ENCODE peak calls at places on chromosomes 3 and 15, in six cellular contexts. K, G, O, U, P and Z are unnamed samples.

GRCh38 chr3:119360736-119361462 is 66.7 kb downstream of the ARHGAP31 start:
- DNase-seq in U (no peak), K (no peak), P (no peak), O (no peak), G (no peak), Z (no peak)

GRCh38 chr3:149473314-149473990 is 1.0 kb upstream of the TM4SF4 start:
- DNase-seq in G (no peak), P (peak), K (no peak), U (peak), O (peak), Z (no peak)

GRCh38 chr3:122097141-122097540 is 42.0 kb downstream of the CD86 start:
- DNase-seq in P (no peak), G (no peak), O (no peak), K (no peak), U (no peak), Z (no peak)

GRCh38 chr3:66593978-66594377 is 93.2 kb upstream of the LRIG1 start:
- DNase-seq in G (no peak), O (peak), U (no peak), P (peak), K (no peak), Z (no peak)

GRCh38 chr15:71237456-71238188 is 122.4 kb downstream of the THSD4 start:
- DNase-seq in K (peak), G (no peak), U (peak), O (peak), P (peak), Z (no peak)

GRCh38 chr3:31968391-31968926 is 12.6 kb downstream of the OSBPL10 start:
- DNase-seq in U (no peak), P (peak), K (no peak), G (no peak), O (peak), Z (no peak)

GRCh38 chr3:59127071-59127470 is 77.2 kb upstream of the CFAP20DC start:
- DNase-seq in G (no peak), U (no peak), P (peak), O (peak), K (no peak), Z (no peak)

GRCh38 chr15:41965441-41966413 is 6.6 kb downstream of the EHD4 start:
- DNase-seq in O (no peak), U (peak), P (no peak), G (peak), K (no peak), Z (no peak)

GRCh38 chr3:138332472-138333073 is 2.9 kb upstream of the NME9 start:
- DNase-seq in G (no peak), U (no peak), O (peak), K (no peak), P (peak), Z (no peak)

GRCh38 chr15:66885281-66885915 is 180.0 kb upstream of the SMAD3 start:
- DNase-seq in K (no peak), U (no peak), G (peak), O (no peak), P (no peak), Z (no peak)

GRCh38 chr3:184874709-184875644 is 63.0 kb downstream of the VPS8 start:
- DNase-seq in U (no peak), K (no peak), P (peak), G (no peak), O (peak), Z (peak)

GRCh38 chr15:33584797-33585196 is 274.0 kb downstream of the RYR3 start:
- DNase-seq in K (no peak), P (peak), O (peak), U (no peak), G (no peak), Z (no peak)

GRCh38 chr3:157412323-157412845 is 24.3 kb upstream of the PTX3 start:
- DNase-seq in P (no peak), U (no peak), K (no peak), G (no peak), O (no peak), Z (no peak)

GRCh38 chr3:32180151-32180850 is 58.2 kb upstream of the CMTM8 start:
- DNase-seq in U (no peak), P (no peak), K (no peak), G (no peak), O (no peak), Z (no peak)

GRCh38 chr3:54949491-54950044 is 21.7 kb upstream of the LRTM1 start:
- DNase-seq in G (no peak), O (no peak), K (no peak), U (no peak), P (no peak), Z (no peak)

GRCh38 chr15:78988361-78988911 is 43.6 kb upstream of the CTSH start:
- DNase-seq in K (peak), G (no peak), U (peak), P (peak), O (peak), Z (no peak)

GRCh38 chr3:183385698-183386590 is 42.5 kb downstream of the MCF2L2 start:
- DNase-seq in P (peak), K (peak), G (no peak), O (peak), U (peak), Z (peak)